ENCODE peak calls at places on chromosomes 12 and 14, in five cellular contexts. V is dorsolateral prefrontal cortex, C is right cardiac atrium, P is prostate gland, H is RWPE1. N is an unnamed sample.

GRCh38 chr12:52391618-52392002 is 6.2 kb upstream of the KRT84 start:
- DNase-seq in P (no peak), C (peak), H (no peak), V (peak), N (no peak)

GRCh38 chr14:75013290-75013689 is 10.6 kb downstream of the EIF2B2 start:
- DNase-seq in C (peak), V (no peak), P (no peak), H (no peak), N (no peak)

GRCh38 chr12:58916891-58917570 is 3.3 kb downstream of the LRIG3 start:
- DNase-seq in C (no peak), H (no peak), V (no peak), P (no peak), N (peak)

GRCh38 chr12:52496590-52497071 is 3.6 kb upstream of the KRT6A start:
- DNase-seq in H (peak), P (no peak), V (no peak), C (no peak), N (peak)

GRCh38 chr14:54762296-54762695 is 140.3 kb downstream of the GCH1 start:
- DNase-seq in C (no peak), P (no peak), V (no peak), H (no peak), N (peak)

GRCh38 chr12:109927622-109928021 is 27.5 kb downstream of the TCHP start:
- DNase-seq in V (no peak), C (no peak), H (peak), P (no peak), N (peak)

GRCh38 chr12:118061011-118061875 is at the start of gene WSB2:
- DNase-seq in H (peak), C (peak), V (peak), P (peak), N (peak)

GRCh38 chr12:133203344-133204263 is 22.3 kb downstream of the ZNF268 start:
- DNase-seq in C (no peak), V (no peak), H (no peak), P (no peak), N (no peak)

GRCh38 chr12:332581-333205 is 56.4 kb downstream of the KDM5A start:
- DNase-seq in V (no peak), C (no peak), H (no peak), P (no peak), N (no peak)

GRCh38 chr14:106511411-106512198 is 985.2 kb downstream of the TMEM121 start:
- DNase-seq in C (no peak), H (no peak), P (no peak), V (no peak), N (no peak)

GRCh38 chr12:16726879-16727278 is 120.9 kb upstream of the LMO3 start:
- DNase-seq in C (no peak), P (no peak), H (no peak), V (no peak), N (no peak)

GRCh38 chr14:91177073-91177796 is 63.4 kb downstream of the DGLUCY start:
- DNase-seq in V (no peak), C (no peak), H (peak), P (peak), N (peak)

GRCh38 chr12:13101854-13102375 is 1.6 kb downstream of the GSG1 start:
- DNase-seq in P (peak), H (no peak), V (no peak), C (no peak), N (peak)

GRCh38 chr12:89472508-89472907 is 52.1 kb downstream of the GALNT4 start:
- DNase-seq in V (no peak), H (no peak), P (no peak), C (no peak), N (no peak)

GRCh38 chr12:64042901-64043300 is 179.2 kb downstream of the KICS2 start:
- DNase-seq in P (no peak), H (no peak), V (no peak), C (no peak), N (no peak)

GRCh38 chr12:21183721-21184275 is 52.8 kb downstream of the SLCO1B1 start:
- DNase-seq in H (no peak), V (no peak), C (no peak), P (no peak), N (no peak)

GRCh38 chr12:108313236-108313608 is 25.9 kb downstream of the CMKLR1 start:
- DNase-seq in H (no peak), V (no peak), P (no peak), C (no peak), N (no peak)

GRCh38 chr12:108312885-108313203 is 26.3 kb downstream of the CMKLR1 start:
- DNase-seq in C (peak), H (no peak), V (no peak), P (no peak), N (no peak)

GRCh38 chr12:108313609-108314331 is 25.3 kb downstream of the CMKLR1 start:
- DNase-seq in C (peak), H (no peak), V (no peak), P (no peak), N (no peak)

GRCh38 chr12:108311605-108312004 is 27.5 kb downstream of the CMKLR1 start:
- DNase-seq in C (no peak), P (no peak), V (no peak), H (no peak), N (no peak)

DNA sequence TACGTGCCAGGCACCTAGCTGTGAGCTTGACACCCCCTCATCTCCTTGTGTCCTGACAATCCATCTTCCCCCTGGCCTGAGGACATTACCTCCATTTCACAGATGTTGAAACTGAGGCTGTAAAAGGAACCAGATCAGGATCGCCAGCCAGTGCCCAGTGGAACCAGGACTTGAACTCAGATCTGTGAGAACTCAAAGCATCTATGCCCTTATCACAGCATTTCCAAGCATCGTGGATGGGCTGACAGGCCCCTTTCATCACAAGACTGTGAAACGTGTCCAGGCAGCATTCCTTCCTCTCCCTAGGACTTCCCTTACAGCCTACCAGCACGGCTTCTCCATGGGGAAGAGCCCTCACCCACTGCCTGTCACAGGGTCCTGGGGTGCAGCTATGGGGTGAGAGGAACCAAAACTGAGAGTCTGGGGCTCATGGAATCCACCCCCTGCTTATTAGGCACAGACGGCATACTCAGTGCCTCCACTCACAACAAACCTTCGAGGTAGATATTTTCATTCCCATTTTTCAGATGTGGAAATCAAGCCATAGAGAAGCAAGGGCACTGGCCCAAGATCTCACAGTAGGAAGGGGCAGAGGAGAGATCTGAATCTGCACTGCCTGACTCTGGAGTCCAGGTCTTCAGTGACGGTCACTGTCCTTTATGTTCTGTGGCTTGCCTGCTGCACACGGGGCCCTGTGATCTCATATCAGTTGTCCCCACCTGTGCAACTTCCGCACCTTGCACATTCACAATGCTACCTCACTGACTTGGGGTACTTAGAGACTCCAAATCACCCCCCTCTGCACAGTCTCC is 26.8 kb downstream of the CMKLR1 start:
- DNase-seq in H (no peak), C (no peak), P (no peak), V (no peak), N (no peak)
- H3K27ac ChIP-seq in H (peak), C (peak), P (no peak), V (peak), N (no peak)

GRCh38 chr14:24261969-24262327 is 1.0 kb downstream of the TGM1 start:
- DNase-seq in C (no peak), V (no peak), H (no peak), P (no peak), N (no peak)

GRCh38 chr14:24262821-24263733 is at the start of gene TGM1:
- DNase-seq in V (no peak), P (no peak), H (peak), C (no peak), N (no peak)

GRCh38 chr14:24266344-24267244 is 3.6 kb upstream of the TGM1 start:
- DNase-seq in H (no peak), P (no peak), C (no peak), V (no peak), N (no peak)

GRCh38 chr14:24263848-24264247 is 871 bp upstream of the TGM1 start:
- DNase-seq in P (no peak), V (no peak), H (peak), C (no peak), N (no peak)

DNA sequence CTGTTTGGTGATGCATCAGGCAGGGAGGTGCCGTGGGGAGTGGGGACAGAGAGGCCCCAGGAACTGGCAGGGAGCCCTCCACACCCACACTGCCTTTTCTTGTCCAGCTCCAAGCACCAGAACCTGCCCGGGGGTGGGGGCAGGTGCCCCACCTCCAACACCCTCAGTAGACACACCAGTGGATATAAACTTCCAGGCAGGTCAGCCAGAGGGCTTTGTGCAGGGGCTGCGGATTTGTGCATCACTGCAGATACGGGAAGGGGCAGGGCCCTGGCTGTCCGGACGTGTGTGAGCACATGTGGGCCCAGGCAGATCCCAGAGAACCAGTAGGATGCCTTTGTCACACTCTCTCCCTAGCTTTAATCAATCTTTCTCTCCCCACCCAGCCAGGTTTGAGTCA is 1.3 kb upstream of the TGM1 start:
- DNase-seq in C (no peak), V (no peak), H (peak), P (no peak), N (no peak)
- H3K27ac ChIP-seq in C (no peak), V (no peak), H (peak), P (peak), N (no peak)

DNA sequence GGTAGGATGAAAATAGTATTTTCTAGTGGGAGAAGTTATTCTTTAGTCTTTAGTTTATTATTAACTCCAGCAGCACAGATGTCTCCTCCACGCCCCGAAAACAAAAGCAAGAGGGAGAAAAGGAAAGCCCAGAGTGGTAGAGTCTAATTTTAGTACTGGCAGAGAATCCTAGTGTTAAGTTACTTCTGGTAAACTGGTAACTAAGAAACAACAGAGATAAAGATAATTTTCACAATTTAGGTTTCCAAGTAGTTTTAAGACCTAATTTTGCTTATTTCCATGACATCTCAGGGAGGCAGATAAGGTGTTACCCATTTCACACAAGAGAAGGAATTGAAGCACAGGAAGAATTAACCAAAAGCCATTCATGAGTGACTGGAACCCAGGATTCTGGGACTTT is 16.3 kb downstream of the ATP5MC2 start:
- DNase-seq in H (no peak), V (no peak), C (no peak), P (no peak), N (no peak)
- H3K27ac ChIP-seq in H (no peak), V (peak), C (peak), P (peak), N (peak)

DNA sequence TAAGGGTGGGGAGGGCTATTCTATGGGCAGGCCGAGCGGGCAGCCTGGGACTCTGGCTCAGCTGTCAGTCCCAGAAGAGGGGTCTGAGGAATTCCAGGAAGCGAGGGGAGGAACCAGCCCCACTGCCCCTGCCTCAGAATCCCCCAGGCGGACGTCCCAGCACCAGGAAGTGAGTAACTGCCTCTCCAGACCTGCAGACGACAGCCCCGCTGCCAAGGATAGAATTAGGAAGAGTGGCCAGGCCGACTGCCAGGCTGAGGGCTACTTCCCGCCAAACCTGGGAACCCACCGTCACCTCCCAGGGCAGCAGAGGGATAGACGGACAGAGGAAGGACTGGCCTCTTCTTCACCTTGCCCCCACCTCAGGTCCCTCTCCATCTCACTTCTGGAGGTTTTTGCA is 6.7 kb upstream of the BDKRB2 start:
- DNase-seq in C (no peak), V (no peak), P (no peak), H (no peak), N (no peak)
- H3K27ac ChIP-seq in C (no peak), V (no peak), P (no peak), H (no peak), N (no peak)

DNA sequence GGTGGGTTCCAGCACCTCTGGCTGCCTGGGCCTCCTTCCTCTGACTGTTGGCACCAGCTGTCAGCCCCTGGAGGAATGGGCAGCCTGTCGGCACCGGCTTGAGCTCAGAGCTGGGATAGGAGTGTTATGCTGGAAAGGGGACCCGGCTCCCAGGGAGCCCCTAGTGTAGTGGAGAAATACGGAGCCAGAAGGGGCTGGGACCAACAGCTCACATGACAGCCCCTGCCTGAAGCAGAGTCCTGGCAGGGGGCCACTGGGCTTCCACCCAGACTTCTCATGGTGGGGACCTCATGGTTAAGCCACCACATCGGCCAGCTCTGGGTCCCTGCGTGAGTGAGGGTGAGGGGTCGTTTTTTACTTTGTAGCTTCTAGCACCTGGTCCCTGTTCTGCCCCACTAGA is 174.5 kb downstream of the TSPAN9 start:
- DNase-seq in C (peak), P (no peak), H (no peak), V (no peak), N (no peak)
- H3K27ac ChIP-seq in C (peak), P (no peak), H (no peak), V (peak), N (no peak)